ENCODE peak calls at places on chromosomes 3 and 15, in five cellular contexts. Y is K562, E is A549, W is WTC11, I is GM12878. T is an unnamed sample.

GRCh38 chr3:29525254-29525881 is 244.5 kb downstream of the RBMS3 start:
- DNase-seq in I (no peak), E (no peak), Y (no peak), W (no peak), T (peak; percentile 0)

GRCh38 chr15:31352283-31352880 is 25.7 kb downstream of the KLF13 start:
- DNase-seq in E (no peak), I (no peak), Y (no peak), W (no peak), T (no peak)

GRCh38 chr3:146466596-146466995 is 2.8 kb downstream of the PLSCR2 start:
- DNase-seq in I (no peak), Y (no peak), W (no peak), E (no peak), T (no peak)

GRCh38 chr3:57659810-57660439 is 33.0 kb downstream of the DENND6A start:
- DNase-seq in E (no peak), I (no peak), W (no peak), Y (no peak), T (no peak)

GRCh38 chr15:96428742-96429141 is 98.2 kb downstream of the NR2F2 start:
- DNase-seq in I (no peak), E (no peak), W (no peak), Y (no peak), T (no peak)

GRCh38 chr3:153621988-153622387 is 460.0 kb downstream of the RAP2B start:
- DNase-seq in E (no peak), Y (no peak), W (no peak), I (peak; percentile 34), T (no peak)

GRCh38 chr15:74630284-74631086 is 14.8 kb downstream of the CLK3 start:
- DNase-seq in Y (no peak), W (peak; percentile 50), I (no peak), E (no peak), T (no peak)

GRCh38 chr3:152385761-152386160 is 117.0 kb downstream of the MBNL1 start:
- DNase-seq in E (no peak), W (no peak), I (no peak), Y (no peak), T (peak; percentile 88)

GRCh38 chr3:121493431-121493830 is 52.4 kb downstream of the POLQ start:
- DNase-seq in W (no peak), E (no peak), Y (no peak), I (no peak), T (no peak)

GRCh38 chr3:143720381-143720780 is 127.9 kb downstream of the SLC9A9 start:
- DNase-seq in E (no peak), I (no peak), W (no peak), Y (no peak), T (no peak)

GRCh38 chr15:83978588-83978987 is 257.0 kb upstream of the GOLGA6L4 start:
- DNase-seq in W (no peak), I (no peak), E (no peak), Y (no peak), T (no peak)
- TF ChIP-seq ESRRA in W (no peak), I (no peak), E (no peak), Y (no peak), T (no peak)

GRCh38 chr3:14518893-14519292 is 21.2 kb downstream of the GRIP2 start:
- DNase-seq in W (no peak), E (no peak), I (no peak), Y (no peak), T (no peak)

GRCh38 chr3:14519406-14519805 is 20.7 kb downstream of the GRIP2 start:
- DNase-seq in W (no peak), Y (no peak), E (no peak), I (no peak), T (no peak)

GRCh38 chr3:14518432-14518802 is 21.7 kb downstream of the GRIP2 start:
- DNase-seq in Y (no peak), I (no peak), E (no peak), W (no peak), T (no peak)

GRCh38 chr3:14516738-14517345 is 23.3 kb downstream of the GRIP2 start:
- DNase-seq in I (no peak), W (no peak), E (no peak), Y (no peak), T (no peak)

DNA sequence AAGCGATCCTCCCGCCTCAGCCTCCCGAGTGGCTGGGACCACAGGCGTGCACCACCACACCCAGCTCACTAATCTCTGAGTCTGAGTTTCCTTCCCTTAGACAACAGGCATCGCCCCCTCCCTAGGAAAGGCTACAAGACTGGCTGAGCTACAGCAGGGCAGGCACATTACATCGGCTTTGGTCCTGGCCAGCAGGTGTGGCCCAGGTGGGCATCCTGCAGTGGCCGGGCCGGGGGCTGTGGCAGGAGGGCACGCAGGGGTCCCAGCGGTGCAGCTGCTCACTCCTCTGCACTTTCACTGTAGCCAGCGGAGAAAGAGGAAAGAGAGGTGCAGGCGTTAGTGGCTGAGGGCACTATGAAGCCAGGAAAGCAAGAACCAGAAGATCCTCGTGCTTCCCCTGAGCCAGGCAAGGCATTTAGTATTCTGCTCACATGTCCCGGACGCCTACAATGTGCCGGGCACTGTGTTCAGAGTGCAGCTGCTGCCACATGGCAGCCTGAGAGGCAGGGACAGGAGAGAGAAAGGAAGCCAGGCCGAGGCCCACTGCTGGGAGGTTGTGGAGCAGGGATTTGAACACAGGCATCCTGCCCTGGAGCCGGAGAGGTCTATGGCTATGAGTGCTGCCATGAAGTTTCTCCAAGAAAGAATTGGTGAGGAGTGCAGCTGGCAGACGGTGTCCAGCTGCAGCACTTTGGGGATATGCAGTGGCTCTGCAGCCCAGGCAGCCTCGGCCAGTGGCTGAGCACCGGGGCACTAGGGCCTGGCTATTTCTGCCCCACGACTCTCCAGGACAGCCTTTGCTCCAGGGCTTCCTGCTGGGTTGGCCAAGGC is 22.3 kb downstream of the GRIP2 start:
- DNase-seq in I (no peak), Y (no peak), W (no peak), E (no peak), T (no peak)
- TF ChIP-seq ESRRA in I (no peak), Y (no peak), W (no peak), E (no peak), T (no peak)

DNA sequence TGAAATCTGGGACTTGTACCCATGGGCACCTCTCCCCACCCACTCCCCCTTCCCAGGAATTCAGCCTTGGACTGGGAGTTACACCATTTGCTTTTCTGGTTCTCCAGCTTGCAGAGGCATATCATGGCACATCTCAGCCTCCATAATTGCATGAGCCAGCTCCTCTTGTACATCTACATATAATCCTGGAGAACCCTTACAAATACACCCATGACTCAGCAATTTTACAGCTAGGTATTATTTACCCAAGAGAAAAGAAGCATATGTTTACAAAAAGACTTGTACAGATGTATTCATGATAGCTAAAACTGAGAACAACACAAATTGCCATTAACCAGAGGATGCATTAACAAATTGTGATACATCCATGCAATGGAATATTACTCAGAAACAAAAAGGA is 58.4 kb downstream of the RPLP1 start:
- DNase-seq in I (no peak), Y (no peak), E (no peak), W (no peak), T (no peak)
- TF ChIP-seq ESRRA in I (no peak), Y (no peak), E (no peak), W (no peak), T (no peak)

GRCh38 chr3:37074178-37074577 is 80.9 kb downstream of the MLH1 start:
- DNase-seq in E (no peak), W (no peak), Y (no peak), I (no peak), T (no peak)
- TF ChIP-seq ESRRA in E (no peak), W (no peak), Y (no peak), I (no peak), T (no peak)

GRCh38 chr15:100926258-100926657 is 7.1 kb downstream of the LRRK1 start:
- DNase-seq in I (no peak), W (peak; percentile 75), Y (peak; percentile 22), E (no peak), T (no peak)
- TF ChIP-seq ESRRA in I (no peak), W (no peak), Y (no peak), E (no peak), T (no peak)

GRCh38 chr3:192858849-192859585 is 58.6 kb downstream of the MB21D2 start:
- DNase-seq in E (no peak), I (no peak), W (no peak), Y (no peak), T (no peak)
- TF ChIP-seq ESRRA in E (no peak), I (no peak), W (no peak), Y (no peak), T (no peak)

DNA sequence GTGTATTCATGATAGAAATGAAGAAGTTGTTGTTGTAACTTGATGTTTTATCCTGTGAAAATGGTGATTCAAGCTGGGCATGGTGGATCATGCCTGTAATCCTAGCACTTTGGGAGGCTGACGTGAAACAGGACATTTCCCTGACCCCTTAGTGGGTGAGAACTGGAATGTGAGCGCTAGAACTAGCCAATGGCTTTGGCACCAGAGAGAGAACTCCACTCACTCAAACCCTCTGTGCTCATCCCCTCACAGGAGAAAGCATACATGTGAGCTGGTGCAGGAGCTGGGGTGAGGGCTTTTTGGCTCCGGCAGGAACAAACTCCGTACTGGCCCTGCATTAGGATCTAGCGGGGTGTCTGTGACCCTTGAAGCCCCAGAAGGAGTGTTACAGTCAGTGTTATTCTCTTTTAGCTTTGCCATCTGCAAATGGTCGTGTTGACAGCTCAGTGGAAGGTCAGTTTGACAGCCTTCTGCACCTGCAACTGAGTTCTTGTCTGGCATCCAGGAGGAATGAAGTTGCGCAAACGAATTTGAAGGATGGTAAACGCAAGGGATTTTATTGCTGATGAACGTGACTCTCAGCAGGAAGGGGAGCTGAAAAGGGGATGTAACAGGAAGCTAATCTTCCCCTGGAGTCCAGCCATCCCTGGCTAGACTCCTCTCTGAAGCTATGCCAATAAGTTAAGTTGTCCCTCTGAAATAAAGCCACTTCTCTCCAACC is 1016.6 kb upstream of the CADM2 start:
- DNase-seq in W (no peak), E (no peak), I (no peak), Y (no peak), T (no peak)
- TF ChIP-seq ESRRA in W (no peak), E (no peak), I (no peak), Y (no peak), T (no peak)

T was measured in HepG2.